ENCODE peak calls at places on chromosomes 16 and 17, in four cellular contexts. T is prostate gland, C is tibial artery, A is OCI-LY7. S is an unnamed sample. For H3K4me1, the result is how much of the 10 kb centered on the place peaks cover.

GRCh38 chr17:52027620-52028019 is 130.9 kb downstream of the CA10 start:
- DNase-seq in T (no peak), C (no peak), A (no peak), S (no peak)

GRCh38 chr17:5418858-5419355 is 555 bp downstream of the NUP88 start:
- DNase-seq in T (peak), C (no peak), A (peak), S (no peak)

GRCh38 chr17:66126231-66126630 is 65.7 kb downstream of the CEP112 start:
- DNase-seq in T (no peak), C (no peak), A (no peak), S (no peak)

GRCh38 chr16:89332248-89333245 is 115.0 kb downstream of the ZNF778 start:
- DNase-seq in T (no peak), C (peak), A (peak), S (no peak)

GRCh38 chr16:4011225-4011939 is 104.9 kb downstream of the ADCY9 start:
- DNase-seq in T (no peak), C (no peak), A (no peak), S (no peak)

GRCh38 chr17:38619937-38620550 is 14.3 kb upstream of the SRCIN1 start:
- DNase-seq in T (no peak), C (peak), A (no peak), S (no peak)

GRCh38 chr16:10611825-10612342 is 31.5 kb upstream of the EMP2 start:
- DNase-seq in T (no peak), C (no peak), A (no peak), S (no peak)

GRCh38 chr16:47037396-47037745 is 63.9 kb upstream of the DNAJA2 start:
- DNase-seq in T (no peak), C (peak), A (peak), S (peak)

GRCh38 chr16:57036315-57036714 is 47.0 kb downstream of the NLRC5 start:
- DNase-seq in T (no peak), C (no peak), A (no peak), S (no peak)

GRCh38 chr16:84571506-84571905 is 46.4 kb downstream of the COTL1 start:
- DNase-seq in T (no peak), C (no peak), A (no peak), S (no peak)
- H3K4me3 ChIP-seq in T (no peak), C (no peak), A (no peak), S (no peak)

GRCh38 chr16:67506468-67506867 is 22.2 kb upstream of the RIPOR1 start:
- DNase-seq in T (no peak), C (no peak), A (no peak), S (no peak)
- H3K4me1 ChIP-seq in T (under half), C (under half), A (under half), S (under half)

GRCh38 chr16:53211253-53211652 is 156.5 kb downstream of the CHD9 start:
- DNase-seq in T (no peak), C (no peak), A (no peak), S (no peak)
- H3K4me3 ChIP-seq in T (peak), C (no peak), A (peak), S (peak)

GRCh38 chr16:55292491-55292890 is 31.5 kb upstream of the IRX6 start:
- DNase-seq in T (no peak), C (no peak), A (no peak), S (no peak)
- H3K4me1 ChIP-seq in T (under half), C (under half), A (under half), S (under half)

GRCh38 chr17:81159611-81160265 is 5.6 kb upstream of the PVALEF start:
- DNase-seq in T (no peak), C (no peak), A (no peak), S (no peak)
- H3K4me3 ChIP-seq in T (no peak), C (peak), A (no peak), S (peak)

GRCh38 chr17:77436481-77436880 is 295.7 kb downstream of the SEC14L1 start:
- DNase-seq in T (no peak), C (no peak), A (no peak), S (no peak)
- H3K4me1 ChIP-seq in T (under half), C (half or more), A (half or more), S (half or more)

GRCh38 chr17:60827920-60828319 is 150.3 kb downstream of the BCAS3 start:
- DNase-seq in T (no peak), C (no peak), A (no peak), S (no peak)

GRCh38 chr17:60819447-60820130 is 141.9 kb downstream of the BCAS3 start:
- DNase-seq in T (no peak), C (no peak), A (no peak), S (no peak)

GRCh38 chr17:60823520-60823919 is 145.9 kb downstream of the BCAS3 start:
- DNase-seq in T (no peak), C (no peak), A (no peak), S (no peak)

DNA sequence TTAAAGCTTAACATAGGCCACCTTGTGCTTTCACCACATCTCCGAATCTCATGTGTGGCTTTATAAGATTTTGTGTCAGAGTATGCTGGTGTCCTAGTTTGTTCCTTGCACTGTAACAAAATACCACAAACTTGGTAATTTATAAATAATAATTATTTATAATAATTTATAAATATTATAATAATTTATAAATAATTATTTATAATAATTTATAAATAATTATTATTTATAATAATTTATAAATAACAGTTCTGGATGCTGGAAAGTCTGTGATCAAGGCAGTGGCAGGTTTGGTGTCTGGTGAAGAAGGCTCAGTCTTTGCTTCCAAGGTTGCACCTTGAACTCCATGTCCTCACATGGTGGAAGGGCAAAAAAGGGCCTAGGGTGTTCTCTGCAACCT is 147.7 kb downstream of the BCAS3 start:
- DNase-seq in T (no peak), C (no peak), A (no peak), S (no peak)
- H3K4me3 ChIP-seq in T (no peak), C (no peak), A (no peak), S (no peak)

S was measured in left ventricle myocardium inferior.